ENCODE peak calls at places on chromosome 19, in eight cellular contexts. B is ascending aorta; D is cardiac muscle cell; O is stimulated activated CD4-positive, alpha-beta T cell treated with anti-CD3 and anti-CD28 coated beads, Interleukin-15, amount 100 ng/mL, for 24 hours; V is GM03348; M is activated naive CD8-positive, alpha-beta T cell treated with anti-CD3 and anti-CD28 coated beads, Interleukin-2, amount 50 U/mL, for 24 hours; R is T1000; C is myocyte. S is an unnamed sample.

GRCh38 chr19:41325947-41326706 is 16.2 kb downstream of the CCDC97 start:
- DNase-seq in B (no peak), D (peak), O (no peak), V (peak), M (no peak), R (no peak), C (peak), S (peak)

GRCh38 chr19:49896863-49897621 is at the start of gene IL4I1:
- DNase-seq in B (peak), D (peak), O (peak), V (peak), M (peak), R (no peak), C (peak), S (peak)

GRCh38 chr19:7450243-7451223 is 38.3 kb downstream of the PEX11G start:
- DNase-seq in B (no peak), D (peak), O (no peak), V (no peak), M (no peak), R (no peak), C (no peak), S (peak)

GRCh38 chr19:6161271-6161850 is 25.9 kb downstream of the ACSBG2 start:
- DNase-seq in B (no peak), D (peak), O (peak), V (no peak), M (peak), R (no peak), C (no peak), S (peak)

GRCh38 chr19:16867211-16867610 is 21.6 kb upstream of the F2RL3 start:
- DNase-seq in B (no peak), D (no peak), O (no peak), V (no peak), M (no peak), R (no peak), C (peak), S (no peak)

GRCh38 chr19:47497073-47497766 is 13.2 kb upstream of the KPTN start:
- DNase-seq in B (no peak), D (no peak), O (no peak), V (no peak), M (no peak), R (no peak), C (no peak), S (no peak)

GRCh38 chr19:34356875-34357274 is 8.1 kb upstream of the GPI start:
- DNase-seq in B (no peak), D (no peak), O (no peak), V (no peak), M (no peak), R (no peak), C (no peak), S (no peak)

GRCh38 chr19:19452241-19453128 is 47.0 kb downstream of the GATAD2A start:
- DNase-seq in B (no peak), D (no peak), O (no peak), V (no peak), M (no peak), R (no peak), C (no peak), S (peak)

GRCh38 chr19:3821857-3822364 is 35.7 kb upstream of the MATK start:
- DNase-seq in B (no peak), D (peak), O (peak), V (peak), M (peak), R (no peak), C (peak), S (peak)

GRCh38 chr19:49921871-49922755 is 6.9 kb upstream of the ATF5 start:
- DNase-seq in B (no peak), D (peak), O (no peak), V (peak), M (no peak), R (no peak), C (peak), S (no peak)

GRCh38 chr19:57465680-57466381 is 8.9 kb upstream of the VN1R1 start:
- DNase-seq in B (no peak), D (peak), O (no peak), V (no peak), M (no peak), R (no peak), C (peak), S (peak)

GRCh38 chr19:33508941-33509614 is 12.5 kb downstream of the PEPD start:
- DNase-seq in B (no peak), D (peak), O (no peak), V (no peak), M (no peak), R (peak), C (no peak), S (no peak)

GRCh38 chr19:38175422-38175821 is 48.6 kb downstream of the DPF1 start:
- DNase-seq in B (no peak), D (no peak), O (no peak), V (no peak), M (no peak), R (no peak), C (no peak), S (no peak)

GRCh38 chr19:33470686-33471085 is 50.9 kb downstream of the PEPD start:
- DNase-seq in B (no peak), D (no peak), O (no peak), V (no peak), M (no peak), R (no peak), C (no peak), S (no peak)

GRCh38 chr19:1379126-1379905 is 4.4 kb upstream of the NDUFS7 start:
- DNase-seq in B (no peak), D (no peak), O (no peak), V (no peak), M (no peak), R (no peak), C (no peak), S (no peak)

GRCh38 chr19:6826281-6826920 is 53.9 kb downstream of the VAV1 start:
- DNase-seq in B (no peak), D (no peak), O (no peak), V (no peak), M (no peak), R (no peak), C (no peak), S (no peak)

GRCh38 chr19:19067276-19068072 is 3.7 kb downstream of the SLC25A42 start:
- DNase-seq in B (no peak), D (no peak), O (no peak), V (peak), M (no peak), R (no peak), C (peak), S (no peak)

GRCh38 chr19:56538761-56539263 is at the start of gene ZFP28:
- DNase-seq in B (peak), D (no peak), O (peak), V (peak), M (peak), R (no peak), C (peak), S (no peak)

GRCh38 chr19:38360351-38360750 is 14.0 kb upstream of the PSMD8 start:
- DNase-seq in B (no peak), D (no peak), O (no peak), V (no peak), M (no peak), R (no peak), C (no peak), S (no peak)

GRCh38 chr19:27974082-27974513 is 1238.9 kb downstream of the UQCRFS1 start:
- DNase-seq in B (no peak), D (peak), O (peak), V (peak), M (peak), R (no peak), C (peak), S (peak)

GRCh38 chr19:16347706-16348105 is 23.1 kb downstream of the KLF2 start:
- DNase-seq in B (no peak), D (no peak), O (no peak), V (no peak), M (no peak), R (no peak), C (peak), S (peak)

GRCh38 chr19:19514215-19514633 is 1.1 kb downstream of the TSSK6 start:
- DNase-seq in B (no peak), D (peak), O (peak), V (peak), M (peak), R (no peak), C (no peak), S (peak)

GRCh38 chr19:757811-758668 is 7.1 kb downstream of the MISP start:
- DNase-seq in B (no peak), D (no peak), O (no peak), V (no peak), M (no peak), R (no peak), C (no peak), S (no peak)

GRCh38 chr19:13160557-13160956 is 10.3 kb downstream of the IER2 start:
- DNase-seq in B (no peak), D (peak), O (no peak), V (peak), M (no peak), R (no peak), C (no peak), S (no peak)

GRCh38 chr19:48390188-48391099 is 907 bp downstream of the KDELR1 start:
- DNase-seq in B (no peak), D (peak), O (peak), V (peak), M (peak), R (peak), C (peak), S (peak)

GRCh38 chr19:2083174-2083854 is 12.8 kb downstream of the MOB3A start:
- DNase-seq in B (no peak), D (no peak), O (peak), V (no peak), M (peak), R (no peak), C (no peak), S (peak)

GRCh38 chr19:40502647-40503046 is 35.8 kb downstream of the SPTBN4 start:
- DNase-seq in B (no peak), D (no peak), O (no peak), V (no peak), M (no peak), R (no peak), C (no peak), S (peak)

GRCh38 chr19:48418317-48419064 is 25.0 kb downstream of the GRIN2D start:
- DNase-seq in B (no peak), D (peak), O (peak), V (no peak), M (peak), R (no peak), C (peak), S (no peak)

GRCh38 chr19:3196064-3196932 is 10.6 kb downstream of the NCLN start:
- DNase-seq in B (no peak), D (no peak), O (no peak), V (no peak), M (no peak), R (no peak), C (no peak), S (no peak)

GRCh38 chr19:31284621-31285020 is 64.6 kb downstream of the TSHZ3 start:
- DNase-seq in B (no peak), D (no peak), O (no peak), V (no peak), M (no peak), R (no peak), C (no peak), S (no peak)

GRCh38 chr19:14048439-14049153 is 13.3 kb downstream of the PALM3 start:
- DNase-seq in B (no peak), D (peak), O (peak), V (peak), M (peak), R (peak), C (peak), S (peak)

GRCh38 chr19:12665281-12665573 is 1.3 kb downstream of the MAN2B1 start:
- DNase-seq in B (peak), D (no peak), O (peak), V (no peak), M (peak), R (no peak), C (no peak), S (no peak)

GRCh38 chr19:14954071-14954655 is 12.9 kb downstream of the OR7C2 start:
- DNase-seq in B (no peak), D (no peak), O (peak), V (no peak), M (no peak), R (no peak), C (no peak), S (no peak)

GRCh38 chr19:52946322-52947310 is 16.1 kb downstream of the ZNF816 start:
- DNase-seq in B (no peak), D (peak), O (peak), V (peak), M (no peak), R (no peak), C (no peak), S (peak)

S was measured in dermis blood vessel endothelial cell.